ENCODE peak calls at places on chromosomes 4 and X, in seven cellular contexts. F is mammary epithelial cell, I is cardiac muscle cell, Q is epithelial cell of proximal tubule, H is chondrocyte, Z is fibroblast of lung, B is H9. R is an unnamed sample.

GRCh38 chr4:30770049-30770549 is 49.9 kb downstream of the PCDH7 start:
- DNase-seq in F (peak), I (peak), Q (no peak), H (no peak), Z (peak), B (no peak), R (no peak)

GRCh38 chr4:137408527-137409177 is 123.6 kb downstream of the PCDH18 start:
- DNase-seq in F (no peak), I (no peak), Q (no peak), H (no peak), Z (no peak), B (no peak), R (no peak)

GRCh38 chr4:124712417-124713212 is at the start of gene ANKRD50:
- DNase-seq in F (peak), I (peak), Q (no peak), H (peak), Z (peak), B (peak), R (peak)

GRCh38 chr4:87995435-87995834 is 12.0 kb upstream of the PKD2 start:
- DNase-seq in F (no peak), I (no peak), Q (no peak), H (no peak), Z (no peak), B (no peak), R (no peak)

GRCh38 chr4:146514651-146515379 is 6.9 kb downstream of the SLC10A7 start:
- DNase-seq in F (no peak), I (no peak), Q (no peak), H (no peak), Z (no peak), B (peak), R (no peak)

GRCh38 chr4:71635094-71635493 is 148.8 kb downstream of the GC start:
- DNase-seq in F (no peak), I (peak), Q (no peak), H (no peak), Z (no peak), B (no peak), R (no peak)

GRCh38 chr4:173880897-173881296 is 350.9 kb upstream of the HAND2 start:
- DNase-seq in F (no peak), I (no peak), Q (no peak), H (no peak), Z (no peak), B (no peak), R (no peak)

GRCh38 chr4:98662619-98663225 is 4.3 kb upstream of the TSPAN5 start:
- DNase-seq in F (no peak), I (no peak), Q (no peak), H (no peak), Z (no peak), B (peak), R (no peak)

GRCh38 chrX:19715711-19716638 is 171.4 kb downstream of the SH3KBP1 start:
- DNase-seq in F (no peak), I (peak), Q (no peak), H (no peak), Z (no peak), B (no peak), R (no peak)

GRCh38 chr4:150236626-150237025 is 158.4 kb downstream of the DCLK2 start:
- DNase-seq in F (no peak), I (no peak), Q (no peak), H (no peak), Z (peak), B (no peak), R (no peak)

GRCh38 chr4:3770323-3771166 is 4.4 kb downstream of the ADRA2C start:
- DNase-seq in F (no peak), I (no peak), Q (no peak), H (no peak), Z (no peak), B (no peak), R (no peak)

GRCh38 chrX:111719426-111720210 is 38.6 kb downstream of the ALG13 start:
- DNase-seq in F (no peak), I (peak), Q (no peak), H (no peak), Z (peak), B (no peak), R (no peak)

GRCh38 chrX:133401539-133401938 is 13.8 kb downstream of the GPC4 start:
- DNase-seq in F (no peak), I (peak), Q (no peak), H (no peak), Z (peak), B (no peak), R (no peak)

GRCh38 chrX:2794336-2794735 is 34.4 kb upstream of the GYG2 start:
- DNase-seq in F (no peak), I (no peak), Q (no peak), H (no peak), Z (no peak), B (no peak), R (no peak)

GRCh38 chr4:98661356-98662054 is 3.1 kb upstream of the TSPAN5 start:
- DNase-seq in F (peak), I (no peak), Q (no peak), H (no peak), Z (peak), B (no peak), R (peak)

GRCh38 chr4:35325908-35326453 is 918.3 kb downstream of the ARAP2 start:
- DNase-seq in F (no peak), I (no peak), Q (no peak), H (no peak), Z (no peak), B (no peak), R (no peak)

GRCh38 chr4:4358093-4358840 is 28.6 kb upstream of the NSG1 start:
- DNase-seq in F (no peak), I (no peak), Q (no peak), H (no peak), Z (no peak), B (no peak), R (no peak)

GRCh38 chr4:158782539-158783360 is 13.9 kb downstream of the FNIP2 start:
- DNase-seq in F (peak), I (no peak), Q (no peak), H (no peak), Z (no peak), B (no peak), R (no peak)

GRCh38 chr4:130705023-130705422 is 1609.1 kb downstream of the C4orf33 start:
- DNase-seq in F (peak), I (no peak), Q (no peak), H (no peak), Z (no peak), B (no peak), R (no peak)
- TF ChIP-seq CTCF in F (peak), I (no peak), Q (no peak), H (peak), Z (no peak), B (no peak), R (no peak)

DNA sequence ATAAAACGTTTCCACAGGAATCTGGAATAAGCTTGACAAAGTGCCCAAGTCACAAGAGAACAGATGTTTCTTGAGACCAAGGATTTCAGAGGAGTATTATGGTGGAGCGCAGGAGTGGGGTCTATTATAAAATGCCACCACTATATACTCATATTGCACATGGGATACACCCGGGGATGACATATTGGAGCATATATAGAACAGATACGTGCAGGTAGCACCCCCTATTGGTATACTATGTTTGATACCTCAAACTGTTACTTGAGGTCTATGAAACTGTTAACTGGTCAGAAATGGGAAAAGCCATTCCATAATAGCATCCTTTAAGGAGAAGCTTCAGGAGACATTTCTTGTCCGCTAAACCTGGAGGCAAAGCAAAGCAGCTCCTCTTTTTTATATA is 86.0 kb downstream of the PCYT1B start:
- DNase-seq in F (no peak), I (peak), Q (no peak), H (no peak), Z (no peak), B (no peak), R (no peak)
- TF ChIP-seq CTCF in F (peak), I (peak), Q (peak), H (peak), Z (no peak), B (peak), R (no peak)

GRCh38 chrX:85493821-85494220 is 114.4 kb upstream of the POF1B start:
- DNase-seq in F (no peak), I (no peak), Q (no peak), H (no peak), Z (no peak), B (no peak), R (no peak)
- TF ChIP-seq CTCF in F (no peak), I (no peak), Q (no peak), H (no peak), Z (no peak), B (no peak), R (no peak)

GRCh38 chrX:48468693-48469691 is 1.1 kb downstream of the SLC38A5 start:
- DNase-seq in F (no peak), I (no peak), Q (no peak), H (no peak), Z (peak), B (peak), R (no peak)
- TF ChIP-seq CTCF in F (no peak), I (peak), Q (no peak), H (no peak), Z (peak), B (peak), R (no peak)

GRCh38 chr4:152045781-152046571 is 285.2 kb upstream of the GATB start:
- DNase-seq in F (no peak), I (peak), Q (no peak), H (no peak), Z (no peak), B (peak), R (peak)
- TF ChIP-seq CTCF in F (peak), I (peak), Q (peak), H (peak), Z (peak), B (peak), R (peak)

GRCh38 chr4:102501635-102502382 is 650 bp downstream of the NFKB1 start:
- DNase-seq in F (peak), I (peak), Q (peak), H (peak), Z (peak), B (peak), R (peak)

GRCh38 chr4:102503301-102503746 is 2.2 kb downstream of the NFKB1 start:
- DNase-seq in F (no peak), I (no peak), Q (no peak), H (no peak), Z (no peak), B (no peak), R (no peak)

GRCh38 chr4:102497986-102498385 is 3.2 kb upstream of the NFKB1 start:
- DNase-seq in F (peak), I (no peak), Q (no peak), H (no peak), Z (no peak), B (no peak), R (no peak)

GRCh38 chr4:102501176-102501634 is at the start of gene NFKB1:
- DNase-seq in F (peak), I (peak), Q (peak), H (peak), Z (peak), B (peak), R (peak)

DNA sequence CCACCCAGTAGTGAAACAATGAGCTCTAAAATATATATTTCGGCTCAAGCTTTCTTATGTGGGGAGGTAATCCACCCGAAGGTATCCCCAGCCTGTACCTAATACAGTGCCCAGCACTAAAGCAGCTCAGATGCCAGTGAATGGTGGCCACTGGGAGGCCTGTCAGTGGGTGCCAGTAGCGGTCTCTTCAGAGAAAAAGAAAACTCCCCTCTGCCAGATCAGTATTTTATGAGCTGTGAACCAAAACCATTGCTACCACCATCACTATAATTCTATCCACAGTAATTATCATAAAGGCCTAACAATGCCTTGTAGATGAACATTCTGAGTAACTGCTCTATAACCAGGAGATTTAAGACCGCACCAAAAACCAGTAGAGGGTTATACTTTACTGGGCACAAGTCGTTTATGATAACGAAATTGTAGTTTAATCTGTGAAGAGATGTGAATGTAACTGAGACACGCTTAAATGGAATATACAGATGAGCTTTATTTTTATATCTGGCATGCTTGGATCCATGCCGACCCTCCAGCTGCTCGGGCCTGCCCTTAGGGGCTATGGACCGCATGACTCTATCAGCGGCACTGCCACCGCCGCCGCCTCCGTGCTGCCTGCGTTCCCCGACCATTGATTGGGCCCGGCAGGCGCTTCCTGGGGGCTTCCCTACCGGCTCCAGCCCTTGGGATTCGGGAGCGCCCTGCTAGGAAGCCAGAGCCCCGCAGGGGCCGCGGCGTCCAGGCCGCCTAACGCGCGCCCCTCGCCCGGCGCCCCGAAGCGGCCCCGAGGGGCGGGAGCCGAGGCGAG is 586 bp upstream of the NFKB1 start:
- DNase-seq in F (peak), I (peak), Q (peak), H (no peak), Z (peak), B (peak), R (peak)
- TF ChIP-seq CTCF in F (peak), I (no peak), Q (peak), H (no peak), Z (peak), B (no peak), R (no peak)

DNA sequence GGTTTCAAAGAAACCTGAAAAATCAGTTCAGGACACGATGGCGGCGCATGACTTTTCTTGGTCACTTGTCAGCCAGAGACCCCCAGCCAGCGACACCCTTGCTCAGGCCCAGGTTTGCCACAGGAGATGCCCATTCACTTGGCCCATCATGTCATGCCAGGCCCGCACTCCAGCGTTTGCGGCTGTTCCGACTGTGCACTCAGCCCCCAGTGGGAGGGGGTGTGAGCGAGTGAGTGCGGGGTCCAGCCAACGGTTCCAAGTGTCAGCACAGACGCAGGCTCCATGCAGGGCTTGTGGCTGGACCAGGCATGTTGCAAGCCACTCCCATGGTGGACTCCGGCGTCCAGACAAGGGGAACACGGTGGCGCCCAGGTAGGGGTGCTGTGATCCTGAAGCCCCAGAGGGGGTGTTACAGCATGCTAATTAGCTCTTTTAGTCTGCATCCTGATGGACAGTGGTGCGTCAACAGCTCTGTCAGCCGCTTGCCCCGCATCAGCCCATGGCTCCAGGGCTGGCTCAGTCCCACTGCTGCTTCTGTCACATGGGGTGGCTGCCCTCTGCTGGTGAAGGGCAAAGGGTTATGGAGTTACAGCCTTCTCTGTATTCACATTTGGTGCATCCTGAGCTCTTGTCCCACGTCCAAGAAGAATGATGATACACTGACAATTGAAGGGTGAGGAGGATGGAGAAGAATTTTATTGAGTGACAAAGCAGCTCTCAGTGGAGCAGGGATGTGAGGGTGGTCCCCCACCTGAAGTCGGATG is 3.7 kb upstream of the MAEA start:
- DNase-seq in F (no peak), I (no peak), Q (no peak), H (no peak), Z (no peak), B (peak), R (no peak)
- TF ChIP-seq CTCF in F (peak), I (no peak), Q (peak), H (peak), Z (no peak), B (peak), R (no peak)

GRCh38 chrX:103918584-103919335 is 43.7 kb upstream of the TMSB15B start:
- DNase-seq in F (peak), I (peak), Q (no peak), H (no peak), Z (peak), B (peak), R (peak)

GRCh38 chrX:103918050-103918449 is 44.4 kb upstream of the TMSB15B start:
- DNase-seq in F (peak), I (peak), Q (no peak), H (no peak), Z (peak), B (peak), R (peak)

GRCh38 chrX:103913356-103914020 is 48.9 kb upstream of the TMSB15B start:
- DNase-seq in F (no peak), I (peak), Q (no peak), H (no peak), Z (no peak), B (peak), R (no peak)

DNA sequence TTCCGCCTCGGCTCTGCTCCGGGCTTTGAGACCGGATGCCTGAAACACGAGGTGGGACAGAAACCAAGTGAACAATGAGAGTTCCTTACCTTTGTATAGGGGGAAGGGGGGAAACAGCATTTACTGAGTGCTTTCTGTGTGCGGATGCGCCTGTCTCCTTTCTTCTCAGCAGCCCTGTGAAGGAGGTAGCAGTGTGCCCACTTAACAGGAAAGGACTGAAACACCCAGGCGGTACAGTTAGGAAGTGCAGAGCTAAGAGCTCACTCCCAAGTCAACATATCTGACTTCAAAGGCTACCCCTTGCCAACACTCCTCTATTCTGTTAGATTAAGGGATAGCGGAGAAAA is 43.1 kb upstream of the TMSB15B start:
- DNase-seq in F (no peak), I (peak), Q (no peak), H (no peak), Z (peak), B (no peak), R (peak)
- TF ChIP-seq CTCF in F (peak), I (peak), Q (peak), H (peak), Z (peak), B (peak), R (peak)

DNA sequence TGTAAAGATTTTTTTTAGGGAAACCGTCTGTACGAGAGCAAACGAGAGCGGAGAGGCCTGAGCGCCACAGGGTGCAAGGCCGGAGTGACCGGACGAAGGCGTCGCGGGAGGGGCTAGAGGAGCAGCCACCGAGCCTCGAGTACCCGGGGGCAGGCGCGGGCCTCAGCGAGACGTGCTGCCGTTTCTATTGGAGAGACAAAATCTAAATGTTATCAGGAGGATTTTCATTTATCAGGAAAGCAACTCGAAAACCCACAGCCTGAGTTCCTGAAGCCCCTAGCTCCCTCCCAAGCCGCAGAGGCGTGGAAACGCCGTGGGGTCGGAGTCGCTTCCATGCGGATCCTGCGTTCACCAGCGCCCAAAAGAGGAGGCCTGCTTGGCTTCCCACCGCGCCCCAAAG is 194.3 kb downstream of the MGST2 start:
- DNase-seq in F (no peak), I (no peak), Q (no peak), H (no peak), Z (no peak), B (no peak), R (no peak)
- TF ChIP-seq CTCF in F (no peak), I (no peak), Q (no peak), H (no peak), Z (no peak), B (no peak), R (no peak)

R was measured in Calu3.